ENCODE peak calls at places on chromosomes 5 and 9, in five cellular contexts. F is nephron progenitor cell; P is activated CD4-positive, alpha-beta T cell treated with anti-CD3 and anti-CD28 coated beads, Interleukin-2, amount 50 U/mL, for 1 hour; A is upper lobe of right lung; X is stimulated activated CD8-positive, alpha-beta memory T cell treated with anti-CD3 and anti-CD28 coated beads, Interleukin-7, amount 100 ng/mL, for 1 hour. D is an unnamed sample.

GRCh38 chr9:121455527-121456239 is 44.0 kb downstream of the GGTA1 start:
- DNase-seq in X (no peak), F (no peak), P (no peak), A (no peak), D (no peak)

GRCh38 chr5:173338380-173339015 is 10.3 kb upstream of the STC2 start:
- DNase-seq in X (no peak), A (no peak), F (no peak), P (no peak), D (no peak)

GRCh38 chr5:33641722-33642505 is 201.1 kb downstream of the TARS1 start:
- DNase-seq in A (no peak), F (no peak), X (no peak), P (no peak), D (no peak)

GRCh38 chr5:42005561-42006153 is 80.6 kb downstream of the FBXO4 start:
- DNase-seq in A (no peak), F (no peak), P (no peak), X (no peak), D (peak; percentile 4)

GRCh38 chr5:156615901-156616300 is 234.2 kb upstream of the PPP1R2B start:
- DNase-seq in X (no peak), F (no peak), A (no peak), P (no peak), D (no peak)

GRCh38 chr5:53246042-53246836 is 136.7 kb upstream of the MOCS2 start:
- DNase-seq in A (no peak), X (no peak), F (no peak), P (no peak), D (peak; percentile 47)

GRCh38 chr9:35162605-35163315 is 951 bp downstream of the UNC13B start:
- DNase-seq in F (no peak), X (no peak), P (no peak), A (no peak), D (peak; percentile 12)

GRCh38 chr5:100902406-100903035 is 561 bp downstream of the ST8SIA4 start:
- DNase-seq in P (no peak), X (no peak), A (no peak), F (no peak), D (no peak)

GRCh38 chr5:148172377-148172776 is 4.0 kb downstream of the SPINK14 start:
- DNase-seq in P (no peak), X (no peak), A (no peak), F (no peak), D (no peak)

GRCh38 chr5:150479416-150479815 is 28.5 kb upstream of the NDST1 start:
- DNase-seq in P (no peak), A (no peak), F (no peak), X (no peak), D (no peak)

GRCh38 chr5:134149571-134150303 is 27.0 kb downstream of the SKP1 start:
- DNase-seq in F (no peak), X (no peak), A (no peak), P (no peak), D (no peak)

D was measured in hepatic stellate cell.